ENCODE peak calls at places on chromosomes 7 and 10, in seven cellular contexts. A, J, B, V, Q, T and U are unnamed samples.

GRCh38 chr10:15043674-15044073 is at the start of gene OLAH:
- DNase-seq in J (no peak), A (no peak), Q (no peak), T (no peak), B (no peak), V (no peak), U (no peak)

GRCh38 chr7:130409067-130409721 is 28.9 kb downstream of the CPA1 start:
- DNase-seq in B (no peak), V (no peak), T (no peak), A (no peak), J (no peak), Q (no peak), U (no peak)

GRCh38 chr10:45488365-45488764 is 114.3 kb downstream of the ALOX5 start:
- DNase-seq in J (no peak), T (no peak), V (no peak), A (no peak), B (no peak), Q (no peak), U (no peak)

GRCh38 chr10:132685121-132685891 is 100.6 kb downstream of the NKX6-2 start:
- DNase-seq in A (no peak), T (peak; percentile 79), B (no peak), J (peak; percentile 93), Q (no peak), V (no peak), U (peak; percentile 88)

GRCh38 chr7:44973610-44974401 is 5.0 kb downstream of the MYO1G start:
- DNase-seq in Q (no peak), A (no peak), T (peak; percentile 80), B (peak; percentile 39), V (no peak), J (no peak), U (peak; percentile 38)

GRCh38 chr10:30988831-30989458 is 42.7 kb downstream of the ZNF438 start:
- DNase-seq in V (no peak), J (no peak), Q (no peak), B (no peak), A (no peak), T (no peak), U (no peak)

GRCh38 chr10:132360766-132361447 is 28.9 kb downstream of the LRRC27 start:
- DNase-seq in J (no peak), Q (no peak), A (no peak), V (no peak), B (peak; percentile 81), T (peak; percentile 68), U (no peak)

GRCh38 chr10:78462728-78463228 is 429.1 kb downstream of the RPS24 start:
- DNase-seq in V (no peak), A (no peak), J (no peak), Q (no peak), B (no peak), T (no peak), U (no peak)

GRCh38 chr7:81162771-81163525 is 244.1 kb upstream of the SEMA3C start:
- DNase-seq in V (no peak), J (no peak), T (no peak), A (no peak), Q (no peak), B (no peak), U (no peak)

GRCh38 chr7:155346285-155346684 is 48.6 kb downstream of the INSIG1 start:
- DNase-seq in T (no peak), V (no peak), A (no peak), J (no peak), B (no peak), Q (no peak), U (no peak)

GRCh38 chr10:58712982-58713381 is 200.3 kb downstream of the BICC1 start:
- DNase-seq in T (no peak), Q (no peak), B (peak; percentile 32), J (no peak), A (no peak), V (no peak), U (no peak)

GRCh38 chr7:74182453-74183090 is 8.4 kb downstream of the EIF4H start:
- DNase-seq in Q (no peak), A (no peak), V (no peak), B (no peak), J (no peak), T (no peak), U (no peak)

GRCh38 chr7:5528071-5528814 is 104.6 kb upstream of the TNRC18 start:
- DNase-seq in A (no peak), V (no peak), B (no peak), T (peak; percentile 77), Q (no peak), J (no peak), U (no peak)

GRCh38 chr7:66330961-66331360 is 125.8 kb downstream of the TPST1 start:
- DNase-seq in J (no peak), B (no peak), A (peak; percentile 38), Q (no peak), V (peak; percentile 53), T (no peak), U (no peak)

GRCh38 chr7:140039896-140040295 is 22.9 kb downstream of the PARP12 start:
- DNase-seq in T (no peak), Q (no peak), B (no peak), J (no peak), V (no peak), A (no peak), U (no peak)

GRCh38 chr7:70695804-70696104 is 436.2 kb upstream of the GALNT17 start:
- DNase-seq in Q (no peak), B (no peak), T (no peak), A (no peak), V (no peak), J (no peak), U (no peak)

GRCh38 chr10:119138341-119139306 is 26.9 kb downstream of the SFXN4 start:
- DNase-seq in Q (no peak), V (no peak), A (no peak), J (no peak), B (no peak), T (no peak), U (no peak)

GRCh38 chr7:83005410-83005809 is 157.3 kb downstream of the PCLO start:
- DNase-seq in V (no peak), J (no peak), Q (no peak), B (peak; percentile 71), A (no peak), T (no peak), U (no peak)

GRCh38 chr7:41010967-41011366 is 691.9 kb downstream of the INHBA start:
- DNase-seq in Q (no peak), V (peak; percentile 27), B (no peak), A (no peak), J (no peak), T (no peak), U (no peak)

GRCh38 chr7:41006591-41006990 is 696.3 kb downstream of the INHBA start:
- DNase-seq in B (no peak), J (no peak), A (no peak), Q (no peak), V (no peak), T (no peak), U (no peak)

GRCh38 chr7:41007351-41007751 is 695.5 kb downstream of the INHBA start:
- DNase-seq in V (no peak), A (no peak), T (no peak), B (no peak), Q (no peak), J (no peak), U (no peak)

GRCh38 chr7:41013117-41013516 is 689.8 kb downstream of the INHBA start:
- DNase-seq in Q (no peak), B (no peak), T (no peak), J (no peak), V (no peak), A (no peak), U (no peak)

DNA sequence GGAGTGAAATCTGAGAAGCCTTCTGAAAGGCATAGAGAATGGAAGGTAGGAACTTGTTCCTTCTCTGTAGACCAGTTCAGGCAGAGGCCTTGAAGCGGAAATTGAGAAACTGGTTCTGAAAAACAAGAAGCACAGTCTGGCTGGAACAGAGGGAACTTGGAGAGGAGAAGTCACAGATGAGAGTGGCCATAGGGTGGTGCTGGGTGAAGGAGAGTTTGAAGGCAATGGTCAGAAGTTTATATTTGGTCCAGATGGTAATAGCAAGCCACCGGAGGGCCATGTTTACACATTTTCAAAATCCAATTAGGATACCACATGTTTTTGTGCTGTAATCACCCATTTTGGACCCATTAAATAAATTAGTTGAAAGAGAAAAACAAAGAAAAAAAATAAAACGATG is 692.5 kb downstream of the INHBA start:
- DNase-seq in B (no peak), V (peak; percentile 40), Q (no peak), T (no peak), J (no peak), A (no peak), U (no peak)
- TF ChIP-seq CTCF in B (no peak), V (no peak), Q (no peak), T (no peak), J (no peak), A (no peak), U (no peak)

DNA sequence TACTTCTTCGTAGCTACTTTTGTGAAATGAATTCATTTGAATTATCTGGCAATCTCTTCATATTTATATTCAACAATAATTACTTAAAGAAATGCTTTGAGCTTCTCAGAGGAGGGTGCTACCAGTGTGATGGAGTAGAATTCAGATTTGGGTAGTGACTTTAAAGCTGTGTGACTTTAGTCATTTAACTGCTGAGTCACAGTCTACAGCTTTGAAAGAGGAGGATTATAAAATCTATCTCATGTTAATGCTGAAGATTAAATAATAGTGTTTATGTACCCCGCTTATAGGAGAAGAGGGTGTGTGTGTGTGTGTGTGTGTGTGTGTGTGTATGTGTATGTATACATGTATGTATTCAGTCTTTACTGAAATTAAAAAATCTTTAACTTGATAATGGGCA is 68.2 kb downstream of the CFTR start:
- DNase-seq in B (no peak), V (no peak), A (no peak), T (no peak), Q (no peak), J (no peak), U (no peak)
- TF ChIP-seq CTCF in B (no peak), V (no peak), A (no peak), T (no peak), Q (no peak), J (no peak), U (no peak)

GRCh38 chr10:65559369-65559768 is 1366.5 kb upstream of the LRRTM3 start:
- DNase-seq in J (no peak), B (no peak), T (no peak), A (no peak), Q (no peak), V (no peak), U (no peak)

GRCh38 chr10:65556006-65556405 is 1369.8 kb upstream of the LRRTM3 start:
- DNase-seq in J (no peak), T (no peak), A (no peak), B (no peak), Q (no peak), V (no peak), U (no peak)

GRCh38 chr10:65550761-65551160 is 1375.1 kb upstream of the LRRTM3 start:
- DNase-seq in A (no peak), T (no peak), J (no peak), B (no peak), V (no peak), Q (no peak), U (no peak)

DNA sequence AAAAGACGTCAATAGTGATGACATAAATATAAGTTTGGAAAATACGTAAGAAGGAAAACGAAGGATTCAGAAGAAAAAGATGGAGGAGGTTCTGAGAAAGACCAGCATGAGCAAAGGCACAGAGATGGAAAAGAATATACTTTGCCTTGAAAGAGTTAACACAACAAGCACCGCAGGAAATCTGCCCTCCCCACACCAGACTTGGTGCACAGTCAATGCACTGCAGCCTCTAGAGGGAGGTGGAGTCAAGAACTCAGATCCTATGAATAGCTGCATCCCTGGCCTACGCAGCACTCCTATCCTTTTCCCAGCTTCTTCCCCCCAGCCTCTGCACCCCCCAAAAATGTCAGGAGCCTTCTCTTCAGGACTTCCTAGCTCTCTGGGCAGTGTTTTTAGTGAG is 1370.6 kb upstream of the LRRTM3 start:
- DNase-seq in Q (no peak), J (no peak), A (no peak), B (peak; percentile 38), T (no peak), V (no peak), U (no peak)
- TF ChIP-seq CTCF in Q (no peak), J (no peak), A (no peak), B (peak; percentile 50), T (no peak), V (no peak), U (no peak)

GRCh38 chr7:88835147-88835728 is 39.7 kb upstream of the TEX47 start:
- DNase-seq in T (no peak), A (no peak), Q (no peak), B (peak; percentile 74), V (no peak), J (no peak), U (no peak)
- TF ChIP-seq CTCF in T (peak; percentile 37), A (no peak), Q (peak; percentile 13), B (peak; percentile 66), V (no peak), J (peak; percentile 19), U (peak; percentile 64)